ENCODE peak calls at places on chromosomes 11 and 22, in five cellular contexts. V is neuronal stem cell, N is LoVo, T is H54, Z is HTR-8/SVneo. K is an unnamed sample.

GRCh38 chr11:120139316-120140069 is 1.6 kb upstream of the TRIM29 start:
- DNase-seq in V (no peak), N (no peak), T (no peak), Z (no peak), K (no peak)

GRCh38 chr11:125074511-125075241 is 11.6 kb downstream of the SLC37A2 start:
- DNase-seq in V (no peak), N (no peak), T (no peak), Z (no peak), K (no peak)

GRCh38 chr11:73288873-73289707 is 17.0 kb downstream of the P2RY6 start:
- DNase-seq in V (peak), N (peak), T (peak), Z (peak), K (peak)

GRCh38 chr11:70901951-70902521 is 350.3 kb downstream of the SHANK2 start:
- DNase-seq in V (no peak), N (no peak), T (no peak), Z (no peak), K (no peak)

GRCh38 chr11:1017269-1018005 is 19.1 kb downstream of the MUC6 start:
- DNase-seq in V (no peak), N (peak), T (no peak), Z (no peak), K (no peak)

GRCh38 chr11:116172156-116172555 is 600.6 kb downstream of the BUD13 start:
- DNase-seq in V (no peak), N (no peak), T (no peak), Z (no peak), K (no peak)

GRCh38 chr11:97269527-97269926 is 879.7 kb downstream of the JRKL start:
- DNase-seq in V (peak), N (no peak), T (peak), Z (peak), K (no peak)

GRCh38 chr22:44542561-44543222 is 44.7 kb upstream of the RTL6 start:
- DNase-seq in V (no peak), N (no peak), T (no peak), Z (no peak), K (no peak)

GRCh38 chr22:31199187-31199586 is 12.9 kb upstream of the LIMK2 start:
- DNase-seq in V (no peak), N (no peak), T (no peak), Z (no peak), K (no peak)

GRCh38 chr11:9210922-9211320 is 54.2 kb downstream of the DENND5A start:
- DNase-seq in V (no peak), N (no peak), T (no peak), Z (no peak), K (no peak)

GRCh38 chr11:123543796-123544195 is 110.6 kb downstream of the SCN3B start:
- DNase-seq in V (no peak), N (no peak), T (no peak), Z (no peak), K (peak)

GRCh38 chr11:132992838-132993680 is 539.2 kb downstream of the OPCML start:
- DNase-seq in V (peak), N (no peak), T (no peak), Z (no peak), K (no peak)

GRCh38 chr11:69292221-69292648 is 1.7 kb upstream of the MYEOV start:
- DNase-seq in V (peak), N (no peak), T (no peak), Z (no peak), K (no peak)

GRCh38 chr22:45502215-45503070 is at the start of gene FBLN1:
- DNase-seq in V (peak), N (no peak), T (no peak), Z (peak), K (peak)

GRCh38 chr11:93532285-93532789 is 10.9 kb downstream of the SMCO4 start:
- DNase-seq in V (no peak), N (no peak), T (no peak), Z (no peak), K (no peak)

GRCh38 chr11:117181586-117182550 is 3.3 kb downstream of the SIDT2 start:
- DNase-seq in V (no peak), N (no peak), T (no peak), Z (no peak), K (no peak)

GRCh38 chr22:41201146-41201545 is 4.0 kb upstream of the L3MBTL2 start:
- DNase-seq in V (no peak), N (no peak), T (no peak), Z (no peak), K (peak)

GRCh38 chr11:18696638-18697225 is 1.8 kb upstream of the TMEM86A start:
- DNase-seq in V (no peak), N (no peak), T (no peak), Z (no peak), K (no peak)

GRCh38 chr22:24565077-24565476 is 9.3 kb downstream of the SNRPD3 start:
- DNase-seq in V (no peak), N (no peak), T (no peak), Z (no peak), K (no peak)

GRCh38 chr11:111982532-111983186 is 42.5 kb upstream of the DLAT start:
- DNase-seq in V (no peak), N (no peak), T (no peak), Z (no peak), K (no peak)

K was measured in PC-9.